ENCODE peak calls at places on chromosomes 16 and 17, in six cellular contexts. M is stimulated activated naive CD4-positive, alpha-beta T cell treated with Interleukin-2 at 50 U/mL for 16 hours; Z is aorta; K is activated T-helper 1 cell treated with anti-CD3 and anti-CD28 coated beads, Interleukin-2, amount 50 U/mL, for 16 hours; T is endothelial cell; P is ovary. R is an unnamed sample.

GRCh38 chr16:77674888-77675287 is 47.4 kb upstream of the NUDT7 start:
- DNase-seq in P (no peak), M (no peak), K (no peak), Z (no peak), T (no peak), R (no peak)

GRCh38 chr16:68374961-68375660 is 64.3 kb downstream of the PRMT7 start:
- DNase-seq in Z (peak; percentile 7), P (no peak), T (no peak), M (no peak), K (no peak), R (no peak)

GRCh38 chr17:8470447-8471047 is 34.9 kb downstream of the NDEL1 start:
- DNase-seq in Z (peak; percentile 73), K (no peak), P (peak; percentile 85), T (no peak), M (no peak), R (peak; percentile 64)

GRCh38 chr16:54699656-54700055 is 231.0 kb upstream of the IRX5 start:
- DNase-seq in M (no peak), K (no peak), Z (no peak), P (no peak), T (no peak), R (no peak)

GRCh38 chr17:66114609-66115008 is 77.3 kb downstream of the CEP112 start:
- DNase-seq in P (no peak), K (no peak), M (no peak), T (no peak), Z (no peak), R (no peak)

GRCh38 chr17:58092797-58093385 is 9.7 kb downstream of the DYNLL2 start:
- DNase-seq in Z (no peak), T (no peak), K (no peak), M (no peak), P (no peak), R (no peak)

GRCh38 chr17:46194393-46195216 is 1.4 kb upstream of the KANSL1 start:
- DNase-seq in K (no peak), M (peak; percentile 51), T (peak; percentile 51), P (no peak), Z (no peak), R (no peak)

GRCh38 chr16:64133396-64133795 is 988.5 kb downstream of the CDH11 start:
- DNase-seq in Z (no peak), T (no peak), P (no peak), K (no peak), M (no peak), R (no peak)

GRCh38 chr17:4230142-4230541 is 33.6 kb downstream of the ANKFY1 start:
- DNase-seq in Z (no peak), P (peak; percentile 38), T (no peak), K (no peak), M (no peak), R (peak; percentile 66)

GRCh38 chr16:11819798-11820197 is 22.7 kb upstream of the ZC3H7A start:
- DNase-seq in K (no peak), Z (no peak), M (no peak), P (no peak), T (no peak), R (no peak)

GRCh38 chr16:60605176-60605575 is 1431.1 kb downstream of the CDH8 start:
- DNase-seq in M (no peak), Z (no peak), P (no peak), K (no peak), T (no peak), R (no peak)

GRCh38 chr17:30382345-30382744 is 3.6 kb downstream of the CPD start:
- DNase-seq in M (no peak), K (no peak), T (no peak), Z (no peak), P (no peak), R (no peak)

GRCh38 chr17:15086776-15087175 is 178.3 kb downstream of the PMP22 start:
- DNase-seq in Z (no peak), T (no peak), M (no peak), P (no peak), K (no peak), R (no peak)

GRCh38 chr17:50203086-50203485 is 1.7 kb upstream of the COL1A1 start:
- DNase-seq in M (no peak), P (peak; percentile 60), T (no peak), K (no peak), Z (peak; percentile 61), R (peak; percentile 78)

GRCh38 chr17:1753767-1754429 is 8.0 kb upstream of the SERPINF1 start:
- DNase-seq in P (no peak), T (no peak), Z (no peak), K (no peak), M (no peak), R (no peak)

GRCh38 chr16:8751481-8752311 is 45.7 kb downstream of the TMEM186 start:
- DNase-seq in M (no peak), Z (no peak), T (no peak), P (no peak), K (no peak), R (no peak)

GRCh38 chr16:23640669-23640958 is 496 bp downstream of the PALB2 start:
- DNase-seq in T (no peak), M (peak; percentile 23), P (no peak), K (no peak), Z (no peak), R (no peak)

GRCh38 chr17:81563861-81564586 is 11.9 kb upstream of the FAAP100 start:
- DNase-seq in M (no peak), K (no peak), Z (no peak), T (no peak), P (no peak), R (no peak)

GRCh38 chr16:3023415-3023668 is 400 bp downstream of the HCFC1R1 start:
- DNase-seq in Z (peak; percentile 82), T (no peak), M (no peak), K (no peak), P (no peak), R (peak; percentile 58)

GRCh38 chr17:45022655-45023339 is 28.6 kb downstream of the DCAKD start:
- DNase-seq in T (no peak), M (no peak), K (no peak), P (no peak), Z (no peak), R (no peak)

GRCh38 chr17:29212681-29213121 is 32.5 kb upstream of the MYO18A start:
- DNase-seq in Z (no peak), T (no peak), P (no peak), M (no peak), K (no peak), R (no peak)

GRCh38 chr16:85178006-85178591 is 65.8 kb upstream of the CIBAR2 start:
- DNase-seq in M (no peak), K (no peak), P (no peak), T (no peak), Z (no peak), R (no peak)

R was measured in uterus.